ENCODE peak calls at places on chromosomes 4 and X, in eight cellular contexts. A is tibial nerve, O is A549, V is stomach, T is thyroid gland, R is HepG2, G is adrenal gland, M is heart left ventricle. C is an unnamed sample.

GRCh38 chr4:2725380-2725779 is 30.8 kb downstream of the TNIP2 start:
- DNase-seq in A (no peak), O (no peak), V (no peak), T (no peak), R (no peak), G (no peak), M (no peak), C (no peak)

GRCh38 chr4:73726000-73726399 is 14.4 kb upstream of the CXCL8 start:
- DNase-seq in A (no peak), O (peak; percentile 52), V (no peak), T (peak; percentile 46), R (no peak), G (no peak), M (no peak), C (no peak)

GRCh38 chr4:153143527-153144348 is 60.5 kb upstream of the TRIM2 start:
- DNase-seq in A (no peak), O (no peak), V (peak; percentile 35), T (peak; percentile 13), R (no peak), G (no peak), M (no peak), C (no peak)

GRCh38 chrX:67415937-67416336 is 127.9 kb upstream of the AR start:
- DNase-seq in A (no peak), O (no peak), V (no peak), T (no peak), R (no peak), G (no peak), M (no peak), C (no peak)

GRCh38 chr4:146643812-146644401 is 5.2 kb downstream of the POU4F2 start:
- DNase-seq in A (no peak), O (no peak), V (no peak), T (no peak), R (peak; percentile 6), G (no peak), M (no peak), C (no peak)

GRCh38 chr4:22607382-22607781 is 85.4 kb upstream of the GBA3 start:
- DNase-seq in A (no peak), O (peak; percentile 8), V (peak; percentile 61), T (peak; percentile 72), R (peak; percentile 35), G (peak; percentile 41), M (peak; percentile 29), C (peak; percentile 22)

GRCh38 chr4:120071192-120071795 is 4.6 kb upstream of the MAD2L1 start:
- DNase-seq in A (no peak), O (peak; percentile 11), V (no peak), T (peak; percentile 45), R (peak; percentile 43), G (peak; percentile 32), M (peak; percentile 37), C (no peak)

GRCh38 chrX:155612312-155613224 is at the start of gene TMLHE:
- DNase-seq in A (peak; percentile 29), O (peak; percentile 46), V (peak; percentile 67), T (peak; percentile 78), R (peak; percentile 41), G (peak; percentile 68), M (peak; percentile 73), C (peak; percentile 32)

GRCh38 chr4:76147454-76148141 is 599 bp downstream of the NUP54 start:
- DNase-seq in A (peak; percentile 14), O (peak; percentile 72), V (peak; percentile 46), T (peak; percentile 56), R (peak; percentile 66), G (peak; percentile 58), M (peak; percentile 42), C (peak; percentile 22)

GRCh38 chr4:40419231-40419912 is 84.2 kb downstream of the CHRNA9 start:
- DNase-seq in A (no peak), O (no peak), V (no peak), T (no peak), R (peak; percentile 28), G (no peak), M (no peak), C (no peak)

GRCh38 chr4:107283587-107284559 is 247.8 kb upstream of the DKK2 start:
- DNase-seq in A (peak; percentile 5), O (no peak), V (no peak), T (no peak), R (no peak), G (no peak), M (no peak), C (no peak)

GRCh38 chr4:82864336-82865001 is 26.5 kb downstream of the SEC31A start:
- DNase-seq in A (no peak), O (no peak), V (no peak), T (no peak), R (no peak), G (no peak), M (no peak), C (no peak)

GRCh38 chr4:128169245-128169644 is 108.1 kb downstream of the LARP1B start:
- DNase-seq in A (no peak), O (no peak), V (no peak), T (no peak), R (no peak), G (no peak), M (no peak), C (no peak)

DNA sequence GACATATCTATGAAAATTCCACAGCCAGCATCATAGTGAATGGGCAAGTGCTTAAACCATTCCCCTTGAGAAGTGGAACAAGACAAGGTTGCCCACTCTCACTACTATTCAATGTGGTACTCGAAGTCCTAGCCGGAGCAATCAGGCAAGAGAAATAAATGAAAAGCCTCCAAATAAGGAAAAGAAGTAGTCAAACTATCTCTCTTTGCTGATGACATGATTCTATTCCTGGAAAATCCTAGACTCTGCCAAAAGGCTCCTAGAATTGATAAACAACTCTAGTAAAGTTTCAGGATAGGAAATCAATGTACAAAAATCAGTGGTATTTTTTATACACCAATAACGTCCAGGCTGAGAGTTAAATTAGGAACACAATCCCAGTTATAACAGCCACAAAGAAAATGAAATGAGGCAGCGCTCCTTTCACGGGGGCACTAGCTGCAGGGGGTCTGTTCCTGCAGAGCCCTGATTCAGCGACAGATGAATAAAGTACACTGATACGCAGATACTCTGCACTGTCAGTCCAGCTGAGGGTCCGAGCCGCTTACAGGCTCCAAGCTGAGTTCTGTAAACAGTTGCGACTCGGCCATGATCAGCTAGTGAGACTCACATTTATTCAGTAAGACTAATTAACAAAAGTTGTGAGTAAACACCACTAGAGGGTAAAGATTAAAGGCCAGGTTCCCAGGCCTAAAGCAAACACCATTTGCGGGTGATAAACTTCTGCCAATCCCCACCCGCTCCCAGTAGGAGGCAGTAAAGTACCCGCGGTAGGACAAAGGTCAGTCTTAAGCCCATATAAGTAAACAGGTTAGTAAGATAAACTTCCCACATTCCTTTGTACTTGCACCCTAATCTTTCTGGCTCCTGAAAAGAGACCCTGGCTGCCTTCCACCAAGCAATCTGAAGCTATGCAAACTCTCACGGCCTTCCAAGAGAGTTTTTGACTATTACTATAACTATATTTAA is 290.6 kb upstream of the GRID2 start:
- DNase-seq in A (no peak), O (no peak), V (peak; percentile 88), T (no peak), R (peak; percentile 35), G (no peak), M (no peak), C (no peak)
- TF ChIP-seq CTCF in A (no peak), O (no peak), V (peak; percentile 50), T (no peak), R (peak; percentile 69), G (no peak), M (peak; percentile 10), C (no peak)

GRCh38 chr4:110196206-110196870 is 2.1 kb downstream of the ELOVL6 start:
- DNase-seq in A (peak; percentile 8), O (peak; percentile 6), V (peak; percentile 45), T (peak; percentile 35), R (peak; percentile 41), G (peak; percentile 56), M (peak; percentile 60), C (peak; percentile 46)
- TF ChIP-seq POLR2A in A (peak; percentile 42), O (peak; percentile 39), V (no peak), T (no peak), R (peak; percentile 79), G (peak; percentile 15), M (peak; percentile 22), C (no peak)

DNA sequence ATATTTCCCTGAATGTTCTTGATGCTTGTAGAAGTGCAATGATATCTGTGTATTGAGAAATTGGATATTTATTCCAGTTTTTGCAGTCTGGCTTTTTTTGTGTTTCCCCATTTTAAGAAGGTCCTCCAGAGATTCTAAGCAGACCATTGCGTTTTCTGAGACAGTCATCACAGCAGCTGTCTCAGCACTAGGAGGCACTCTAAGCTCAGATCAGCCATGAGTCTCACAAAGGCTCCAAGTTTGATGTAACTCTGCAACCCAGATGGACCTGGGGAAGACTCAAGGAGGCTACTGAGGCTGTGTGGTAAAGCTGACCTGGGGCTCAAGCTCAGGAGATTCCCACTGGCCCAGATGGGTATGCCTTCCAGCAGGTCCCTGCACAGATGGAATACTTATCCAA is 89.3 kb upstream of the CYLC1 start:
- DNase-seq in A (no peak), O (no peak), V (no peak), T (no peak), R (no peak), G (no peak), M (no peak), C (no peak)
- TF ChIP-seq CTCF in A (no peak), O (no peak), V (no peak), T (no peak), R (no peak), G (no peak), M (no peak), C (no peak)

DNA sequence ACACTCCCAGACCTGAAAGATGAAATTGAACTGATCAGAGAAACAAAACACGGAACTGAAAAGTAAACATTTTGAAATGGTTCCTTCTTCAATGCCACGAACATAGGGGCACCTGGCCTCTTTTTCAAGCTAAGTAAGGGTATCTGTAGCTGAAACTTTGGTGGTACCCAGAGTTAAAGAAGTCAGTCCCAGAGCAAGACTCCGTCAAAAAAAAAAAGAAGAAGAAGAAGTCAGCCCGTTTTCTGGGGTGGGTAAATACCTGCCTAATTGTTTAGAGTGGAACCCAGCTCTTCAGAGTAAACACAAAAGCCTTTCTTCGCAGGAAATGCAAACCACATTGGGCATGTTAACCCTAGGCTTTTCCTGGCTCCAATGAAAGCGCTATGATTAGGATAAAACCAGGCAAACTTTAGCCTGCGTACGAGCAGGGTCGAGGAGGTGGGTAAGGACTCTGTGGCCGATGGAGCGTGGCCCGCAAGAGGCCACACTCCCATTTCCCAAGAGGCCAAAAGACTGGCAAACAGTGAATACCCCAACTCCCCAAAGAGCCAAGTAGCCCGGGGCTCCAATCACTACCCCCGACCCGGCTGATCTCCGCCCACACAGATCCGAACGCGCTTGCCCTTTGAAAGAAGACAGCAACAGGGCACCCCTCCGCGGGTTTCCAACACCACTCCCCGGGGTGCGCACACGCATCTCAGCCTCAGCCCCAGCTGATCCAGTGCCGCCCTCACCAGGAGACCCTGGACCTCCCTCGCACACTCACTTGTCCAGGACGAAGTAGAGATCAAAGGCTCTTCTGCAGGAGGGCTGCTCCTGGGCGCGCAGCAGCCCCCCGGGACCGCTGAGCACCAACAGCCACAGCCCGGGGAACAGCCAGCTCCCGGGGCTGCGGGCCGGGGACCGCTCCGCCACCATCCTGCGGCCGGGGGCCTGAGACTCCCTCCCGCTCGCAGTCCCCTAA is 1.1 kb downstream of the ANTXR2 start:
- DNase-seq in A (peak; percentile 39), O (no peak), V (peak; percentile 39), T (peak; percentile 41), R (peak; percentile 6), G (peak; percentile 62), M (peak; percentile 53), C (peak; percentile 44)
- TF ChIP-seq POLR2A in A (no peak), O (no peak), V (no peak), T (no peak), R (no peak), G (no peak), M (no peak), C (no peak)

DNA sequence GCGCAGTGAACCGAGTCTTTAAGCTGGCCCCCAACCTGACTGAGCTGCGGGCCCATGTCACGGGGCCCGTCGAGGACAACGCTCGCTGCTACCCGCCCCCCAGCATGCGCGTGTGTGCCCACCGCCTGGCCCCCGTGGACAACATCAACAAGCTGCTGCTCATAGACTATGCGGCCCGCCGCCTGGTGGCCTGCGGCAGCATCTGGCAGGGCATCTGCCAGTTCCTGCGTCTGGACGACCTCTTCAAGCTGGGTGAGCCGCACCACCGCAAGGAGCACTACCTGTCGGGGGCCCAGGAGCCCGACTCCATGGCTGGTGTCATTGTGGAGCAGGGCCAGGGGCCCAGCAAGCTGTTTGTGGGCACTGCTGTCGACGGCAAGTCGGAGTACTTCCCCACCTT is 2.2 kb downstream of the PLXNA3 start:
- DNase-seq in A (no peak), O (no peak), V (no peak), T (no peak), R (no peak), G (no peak), M (no peak), C (no peak)
- TF ChIP-seq CTCF in A (no peak), O (no peak), V (no peak), T (no peak), R (no peak), G (no peak), M (no peak), C (no peak)